ENCODE peak calls at places on chromosomes 1 and 21, in eight cellular contexts. One of them, this sample, is unnamed.
A peak's percentile ranks its signal among the peaks of the same experiment; 100 is the strongest.

GRCh38 chr1:93770640-93771039 is 89.0 kb upstream of the BCAR3 start:
- DNase-seq in EL: no peak
- DNase-seq in NCI-H1092 treated with DMSO at 0.1 percent for 48 hours: no peak
- DNase-seq in effector memory CD4-positive, alpha-beta T cell: no peak
- DNase-seq in occipital lobe: no peak
- DNase-seq in AG08396: peak; percentile 20
- DNase-seq in hypothalamus: no peak
- DNase-seq in right atrium auricular region: no peak
- DNase-seq in this sample: no peak

GRCh38 chr1:25906644-25907300 is 553 bp upstream of the STMN1 start:
- DNase-seq in EL: no peak
- DNase-seq in AG08396: no peak
- DNase-seq in right atrium auricular region: no peak
- DNase-seq in hypothalamus: peak; percentile 62
- DNase-seq in NCI-H1092 treated with DMSO at 0.1 percent for 48 hours: peak; percentile 80
- DNase-seq in effector memory CD4-positive, alpha-beta T cell: no peak
- DNase-seq in occipital lobe: no peak
- DNase-seq in this sample: no peak

GRCh38 chr1:232421143-232421796 is 208.7 kb downstream of the SIPA1L2 start:
- DNase-seq in AG08396: no peak
- DNase-seq in right atrium auricular region: no peak
- DNase-seq in EL: no peak
- DNase-seq in hypothalamus: no peak
- DNase-seq in occipital lobe: no peak
- DNase-seq in effector memory CD4-positive, alpha-beta T cell: no peak
- DNase-seq in NCI-H1092 treated with DMSO at 0.1 percent for 48 hours: peak; percentile 74
- DNase-seq in this sample: no peak

GRCh38 chr1:15244813-15245212 is 2.2 kb upstream of the FHAD1 start:
- DNase-seq in hypothalamus: no peak
- DNase-seq in effector memory CD4-positive, alpha-beta T cell: no peak
- DNase-seq in AG08396: no peak
- DNase-seq in NCI-H1092 treated with DMSO at 0.1 percent for 48 hours: no peak
- DNase-seq in EL: no peak
- DNase-seq in right atrium auricular region: peak; percentile 9
- DNase-seq in occipital lobe: no peak
- DNase-seq in this sample: no peak

GRCh38 chr1:236845830-236846229 is 50.7 kb downstream of the MTR start:
- DNase-seq in AG08396: no peak
- DNase-seq in occipital lobe: no peak
- DNase-seq in effector memory CD4-positive, alpha-beta T cell: no peak
- DNase-seq in hypothalamus: no peak
- DNase-seq in right atrium auricular region: no peak
- DNase-seq in EL: no peak
- DNase-seq in NCI-H1092 treated with DMSO at 0.1 percent for 48 hours: no peak
- DNase-seq in this sample: no peak

GRCh38 chr1:23673086-23673813 is 18.4 kb upstream of the RPL11 start:
- DNase-seq in effector memory CD4-positive, alpha-beta T cell: no peak
- DNase-seq in hypothalamus: no peak
- DNase-seq in NCI-H1092 treated with DMSO at 0.1 percent for 48 hours: no peak
- DNase-seq in EL: peak; percentile 58
- DNase-seq in right atrium auricular region: no peak
- DNase-seq in AG08396: peak; percentile 67
- DNase-seq in occipital lobe: no peak
- DNase-seq in this sample: no peak

GRCh38 chr1:183449223-183449770 is 23.0 kb upstream of the SMG7 start:
- DNase-seq in NCI-H1092 treated with DMSO at 0.1 percent for 48 hours: no peak
- DNase-seq in hypothalamus: no peak
- DNase-seq in occipital lobe: no peak
- DNase-seq in right atrium auricular region: no peak
- DNase-seq in effector memory CD4-positive, alpha-beta T cell: no peak
- DNase-seq in AG08396: no peak
- DNase-seq in EL: no peak
- DNase-seq in this sample: no peak

GRCh38 chr1:91572044-91572443 is 71.4 kb downstream of the CDC7 start:
- DNase-seq in hypothalamus: no peak
- DNase-seq in AG08396: no peak
- DNase-seq in right atrium auricular region: no peak
- DNase-seq in effector memory CD4-positive, alpha-beta T cell: no peak
- DNase-seq in NCI-H1092 treated with DMSO at 0.1 percent for 48 hours: no peak
- DNase-seq in occipital lobe: no peak
- DNase-seq in EL: no peak
- DNase-seq in this sample: no peak

GRCh38 chr1:225848044-225848955 is 33.9 kb downstream of the TMEM63A start:
- DNase-seq in NCI-H1092 treated with DMSO at 0.1 percent for 48 hours: no peak
- DNase-seq in effector memory CD4-positive, alpha-beta T cell: no peak
- DNase-seq in AG08396: no peak
- DNase-seq in hypothalamus: peak; percentile 52
- DNase-seq in occipital lobe: peak; percentile 31
- DNase-seq in right atrium auricular region: no peak
- DNase-seq in EL: no peak
- DNase-seq in this sample: no peak

GRCh38 chr21:39136711-39137110 is 46.5 kb downstream of the PSMG1 start:
- DNase-seq in hypothalamus: no peak
- DNase-seq in EL: peak; percentile 82
- DNase-seq in effector memory CD4-positive, alpha-beta T cell: no peak
- DNase-seq in AG08396: peak; percentile 52
- DNase-seq in occipital lobe: no peak
- DNase-seq in right atrium auricular region: no peak
- DNase-seq in NCI-H1092 treated with DMSO at 0.1 percent for 48 hours: no peak
- DNase-seq in this sample: no peak

GRCh38 chr1:118983558-118984021 is 4.6 kb downstream of the TBX15 start:
- DNase-seq in NCI-H1092 treated with DMSO at 0.1 percent for 48 hours: no peak
- DNase-seq in effector memory CD4-positive, alpha-beta T cell: no peak
- DNase-seq in hypothalamus: no peak
- DNase-seq in EL: no peak
- DNase-seq in AG08396: no peak
- DNase-seq in right atrium auricular region: no peak
- DNase-seq in occipital lobe: no peak
- DNase-seq in this sample: no peak

GRCh38 chr1:3012511-3013291 is 8.6 kb upstream of the ACTRT2 start:
- DNase-seq in effector memory CD4-positive, alpha-beta T cell: no peak
- DNase-seq in hypothalamus: peak; percentile 76
- DNase-seq in NCI-H1092 treated with DMSO at 0.1 percent for 48 hours: no peak
- DNase-seq in occipital lobe: peak; percentile 55
- DNase-seq in EL: no peak
- DNase-seq in right atrium auricular region: no peak
- DNase-seq in AG08396: peak; percentile 87
- DNase-seq in this sample: no peak

This sample was measured in NCI-H446 treated with DMSO at 0.1 percent for 48 hours.